ENCODE peak calls at places on chromosomes 4 and X, in eight cellular contexts. Y is astrocyte of the cerebellum, M is cardiac fibroblast, A is nephron progenitor cell, K is heart right ventricle, X is mesothelial cell of epicardium, I is H9, T is astrocyte of the spinal cord. C is an unnamed sample.

GRCh38 chrX:11290673-11291072 is 2.5 kb upstream of the AMELX start:
- DNase-seq in I (no peak), K (no peak), A (no peak), M (no peak), X (no peak), Y (no peak), T (no peak), C (no peak)

GRCh38 chr4:37555324-37555723 is 130.9 kb downstream of the RELL1 start:
- DNase-seq in K (no peak), X (no peak), T (no peak), Y (no peak), I (no peak), M (no peak), A (no peak), C (peak)

GRCh38 chr4:56743550-56743949 is 62.5 kb upstream of the HOPX start:
- DNase-seq in K (no peak), M (no peak), I (no peak), Y (no peak), T (no peak), X (no peak), A (no peak), C (no peak)

GRCh38 chr4:146192060-146192459 is 16.5 kb downstream of the LSM6 start:
- DNase-seq in M (no peak), I (no peak), Y (no peak), T (no peak), X (no peak), A (no peak), K (no peak), C (no peak)

GRCh38 chr4:158840131-158840530 is 71.3 kb downstream of the FNIP2 start:
- DNase-seq in X (no peak), T (no peak), I (no peak), Y (no peak), A (no peak), K (no peak), M (no peak), C (no peak)

GRCh38 chr4:62131049-62131448 is 930.9 kb downstream of the ADGRL3 start:
- DNase-seq in Y (no peak), X (no peak), K (no peak), I (no peak), A (no peak), T (no peak), M (no peak), C (no peak)

GRCh38 chrX:70970482-70970999 is 39.6 kb upstream of the SLC7A3 start:
- DNase-seq in I (no peak), Y (no peak), K (no peak), M (peak), X (no peak), T (peak), A (no peak), C (peak)

GRCh38 chrX:136195247-136195646 is 47.9 kb downstream of the FHL1 start:
- DNase-seq in Y (no peak), I (no peak), K (no peak), X (no peak), A (no peak), M (no peak), T (no peak), C (no peak)

GRCh38 chrX:112048707-112049106 is 33.9 kb downstream of the TRPC5 start:
- DNase-seq in K (no peak), I (peak), M (no peak), Y (no peak), A (no peak), T (no peak), X (no peak), C (no peak)

GRCh38 chr4:15779336-15779735 is 1.2 kb downstream of the CD38 start:
- DNase-seq in X (no peak), T (peak), K (peak), A (peak), Y (peak), M (peak), I (peak), C (no peak)

GRCh38 chr4:72375050-72375736 is 193.8 kb downstream of the ADAMTS3 start:
- DNase-seq in A (no peak), Y (peak), K (no peak), M (peak), X (no peak), T (peak), I (no peak), C (peak)

GRCh38 chr4:109912706-109913621 is at the start of gene EGF:
- DNase-seq in X (no peak), T (peak), M (peak), I (no peak), A (no peak), Y (peak), K (peak), C (peak)

GRCh38 chr4:145541266-145541770 is 59.7 kb downstream of the SMAD1 start:
- DNase-seq in Y (no peak), X (no peak), K (no peak), M (peak), A (no peak), T (no peak), I (no peak), C (no peak)

GRCh38 chr4:79652232-79652631 is 244.2 kb upstream of the GK2 start:
- DNase-seq in K (no peak), A (no peak), M (peak), I (no peak), X (no peak), T (peak), Y (peak), C (no peak)

GRCh38 chrX:52355108-52355507 is 13.7 kb upstream of the XAGE2 start:
- DNase-seq in I (no peak), T (no peak), A (no peak), M (no peak), K (no peak), X (no peak), Y (no peak), C (no peak)

GRCh38 chrX:136953867-136954787 is 73.6 kb upstream of the RBMX start:
- DNase-seq in M (peak), A (peak), T (peak), I (peak), K (peak), Y (peak), X (no peak), C (peak)

GRCh38 chr4:48334900-48335384 is 6.4 kb upstream of the SLAIN2 start:
- DNase-seq in A (no peak), Y (no peak), I (no peak), X (no peak), M (no peak), T (no peak), K (no peak), C (no peak)

GRCh38 chr4:98506462-98507132 is 151.8 kb downstream of the TSPAN5 start:
- DNase-seq in T (no peak), X (no peak), M (no peak), I (peak), K (no peak), Y (no peak), A (no peak), C (no peak)

GRCh38 chr4:127669691-127670090 is 36.9 kb downstream of the INTU start:
- DNase-seq in T (no peak), Y (no peak), I (no peak), A (no peak), M (no peak), X (no peak), K (no peak), C (no peak)

GRCh38 chrX:120308959-120309872 is 2.0 kb downstream of the TMEM255A start:
- DNase-seq in X (no peak), M (peak), A (peak), T (peak), K (peak), I (peak), Y (peak), C (no peak)
- TF ChIP-seq CTCF in X (no peak), M (peak), A (peak), T (peak), K (no peak), I (peak), Y (peak), C (peak)

GRCh38 chr4:125004676-125005075 is 292.1 kb upstream of the ANKRD50 start:
- DNase-seq in I (no peak), Y (no peak), X (no peak), M (no peak), T (no peak), A (no peak), K (no peak), C (no peak)
- TF ChIP-seq CTCF in I (no peak), Y (no peak), X (no peak), M (no peak), T (no peak), A (no peak), K (no peak), C (no peak)

GRCh38 chrX:29231800-29232199 is 644.6 kb downstream of the IL1RAPL1 start:
- DNase-seq in K (no peak), T (peak), M (peak), I (no peak), Y (no peak), A (no peak), X (no peak), C (no peak)
- TF ChIP-seq CTCF in K (peak), T (peak), M (peak), I (peak), Y (no peak), A (peak), X (no peak), C (peak)

GRCh38 chrX:129493643-129494042 is 29.6 kb downstream of the SMARCA1 start:
- DNase-seq in I (no peak), K (no peak), Y (no peak), M (peak), X (no peak), A (no peak), T (peak), C (peak)
- TF ChIP-seq CTCF in I (no peak), K (no peak), Y (no peak), M (no peak), X (no peak), A (no peak), T (no peak), C (no peak)

DNA sequence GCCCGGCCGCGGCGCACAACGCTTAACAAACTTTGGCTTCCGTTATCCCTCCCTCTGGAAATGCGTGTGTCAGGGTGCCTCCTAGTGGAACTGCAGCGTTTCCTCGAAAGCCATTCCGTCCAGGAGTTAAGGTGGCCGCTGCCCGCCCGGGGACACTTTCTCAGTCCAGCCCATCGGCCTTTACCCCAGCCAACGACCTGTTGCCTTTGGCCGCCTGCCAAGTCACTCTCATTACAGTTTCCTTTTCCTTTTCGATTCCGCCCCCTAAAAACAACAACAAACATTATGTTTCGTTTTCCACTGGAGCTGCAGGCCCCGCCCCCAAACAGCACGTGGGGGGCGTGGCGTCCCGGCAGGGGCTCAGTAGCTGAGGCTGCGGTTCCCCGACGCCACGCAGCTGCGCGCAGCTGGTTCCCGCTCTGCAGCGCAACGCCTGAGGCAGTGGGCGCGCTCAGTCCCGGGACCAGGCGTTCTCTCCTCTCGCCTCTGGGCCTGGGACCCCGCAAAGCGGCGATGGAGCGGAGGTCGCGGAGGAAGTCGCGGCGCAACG is at the start of gene HERC5:
- DNase-seq in I (peak), X (peak), M (peak), A (peak), K (peak), Y (peak), T (peak), C (peak)
- TF ChIP-seq CTCF in I (peak), X (no peak), M (peak), A (peak), K (peak), Y (peak), T (peak), C (peak)

GRCh38 chr4:7189475-7190277 is 2.7 kb upstream of the SORCS2 start:
- DNase-seq in Y (no peak), T (no peak), A (no peak), K (no peak), I (peak), M (no peak), X (no peak), C (no peak)
- TF ChIP-seq CTCF in Y (no peak), T (no peak), A (no peak), K (no peak), I (peak), M (no peak), X (no peak), C (no peak)

DNA sequence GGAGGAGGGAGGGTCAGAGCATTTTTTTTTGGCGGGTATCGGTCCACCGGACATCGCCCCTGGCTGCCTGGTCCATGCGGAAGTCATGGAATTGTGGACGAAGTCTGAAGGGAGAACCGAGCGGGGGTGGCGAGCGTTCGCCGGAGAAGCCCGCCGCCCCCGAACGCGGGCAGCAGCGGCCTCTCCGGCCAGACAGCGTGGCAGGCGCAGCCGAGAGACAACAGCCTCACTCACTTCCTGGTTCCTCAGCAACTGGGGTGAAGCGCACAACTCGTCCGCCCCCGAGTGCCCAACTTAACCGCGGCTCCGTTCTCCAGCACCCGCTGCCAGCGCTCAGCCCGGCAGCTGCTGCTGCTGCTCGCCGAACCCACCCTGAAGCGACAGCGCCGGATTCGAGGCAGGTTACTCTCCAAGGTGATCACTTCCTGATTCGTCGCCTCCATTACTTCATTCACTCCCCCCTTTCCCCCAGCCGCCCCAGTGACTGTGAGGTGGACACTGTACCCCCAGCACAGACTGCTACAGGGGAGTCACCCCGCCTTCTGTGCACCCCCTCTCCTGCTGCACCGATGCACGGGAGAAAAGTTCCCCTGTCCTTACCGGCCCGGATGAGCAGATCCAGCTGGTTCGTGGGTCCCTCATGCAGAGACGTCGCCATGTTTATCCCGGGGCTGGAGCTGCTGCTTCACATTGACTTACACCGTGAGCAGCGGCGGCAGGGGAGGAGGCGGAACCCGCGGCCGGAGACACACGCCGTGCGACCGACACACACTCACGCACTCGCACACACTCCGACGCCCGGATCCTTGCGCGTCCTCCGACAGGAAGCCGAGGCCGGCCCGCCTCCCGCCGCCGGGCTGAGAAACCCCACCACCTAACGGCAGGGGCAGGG is 68.2 kb downstream of the NOCT start:
- DNase-seq in Y (peak), K (peak), A (peak), X (peak), I (peak), T (peak), M (peak), C (peak)
- TF ChIP-seq CTCF in Y (peak), K (peak), A (no peak), X (no peak), I (peak), T (peak), M (peak), C (no peak)